ENCODE peak calls at places on chromosomes 13 and 19, in six cellular contexts. H is left cardiac atrium; I is foreskin keratinocyte; S is T-cell; A is stimulated activated effector memory CD8-positive, alpha-beta T cell treated with anti-CD3 and anti-CD28 coated beads, Interleukin-12 subunit alpha, Interleukin-12 subunit beta, amount 100 ng/mL, for 72 hours; T is body of pancreas. Z is an unnamed sample.

GRCh38 chr19:31109626-31110025 is 239.6 kb downstream of the TSHZ3 start:
- ATAC-seq in H (no peak), I (no peak), S (no peak), A (no peak), T (no peak), Z (no peak)

GRCh38 chr13:26495749-26496148 is 61.7 kb upstream of the WASF3 start:
- ATAC-seq in H (no peak), I (no peak), S (no peak), A (no peak), T (no peak), Z (no peak)

GRCh38 chr13:110326263-110326904 is 19.3 kb downstream of the COL4A2 start:
- ATAC-seq in H (peak), I (peak), S (no peak), A (no peak), T (peak), Z (no peak)

GRCh38 chr19:41564515-41565383 is 11.2 kb upstream of the CEACAM21 start:
- ATAC-seq in H (no peak), I (no peak), S (no peak), A (peak), T (no peak), Z (no peak)

GRCh38 chr13:98094678-98095266 is 48.1 kb upstream of the FARP1 start:
- ATAC-seq in H (no peak), I (no peak), S (no peak), A (no peak), T (no peak), Z (no peak)

GRCh38 chr13:46905249-46905648 is 8.4 kb upstream of the HTR2A start:
- ATAC-seq in H (no peak), I (no peak), S (no peak), A (no peak), T (no peak), Z (peak)

GRCh38 chr19:11267316-11268085 is 5.2 kb upstream of the DOCK6 start:
- ATAC-seq in H (no peak), I (no peak), S (no peak), A (no peak), T (no peak), Z (no peak)

GRCh38 chr19:39637891-39638290 is 17.8 kb upstream of the LGALS16 start:
- ATAC-seq in H (no peak), I (no peak), S (no peak), A (peak), T (no peak), Z (no peak)

GRCh38 chr19:39539165-39539518 is 819 bp downstream of the EID2 start:
- ATAC-seq in H (no peak), I (no peak), S (no peak), A (peak), T (no peak), Z (peak)

GRCh38 chr19:3263866-3264265 is 39.4 kb downstream of the CELF5 start:
- ATAC-seq in H (no peak), I (no peak), S (no peak), A (no peak), T (no peak), Z (no peak)

GRCh38 chr19:43575955-43576451 is 402 bp downstream of the PINLYP start:
- ATAC-seq in H (no peak), I (peak), S (no peak), A (no peak), T (no peak), Z (peak)

GRCh38 chr19:677201-677600 is 1.0 kb downstream of the FSTL3 start:
- ATAC-seq in H (peak), I (peak), S (no peak), A (no peak), T (peak), Z (peak)

GRCh38 chr19:29285878-29286277 is 72.9 kb upstream of the UQCRFS1 start:
- ATAC-seq in H (no peak), I (no peak), S (no peak), A (peak), T (no peak), Z (no peak)

GRCh38 chr13:20348018-20348417 is 115.9 kb upstream of the GJB6 start:
- ATAC-seq in H (no peak), I (no peak), S (no peak), A (no peak), T (no peak), Z (no peak)

GRCh38 chr19:17739121-17739875 is 12.0 kb upstream of the FCHO1 start:
- ATAC-seq in H (no peak), I (no peak), S (no peak), A (no peak), T (no peak), Z (no peak)

GRCh38 chr19:11420894-11421606 is 1.9 kb upstream of the RGL3 start:
- ATAC-seq in H (no peak), I (no peak), S (no peak), A (no peak), T (no peak), Z (no peak)

GRCh38 chr19:19098084-19098702 is 34.4 kb downstream of the SLC25A42 start:
- ATAC-seq in H (no peak), I (peak), S (no peak), A (no peak), T (no peak), Z (no peak)

GRCh38 chr19:58380037-58380735 is 644 bp downstream of the ZNF837 start:
- ATAC-seq in H (no peak), I (no peak), S (no peak), A (no peak), T (no peak), Z (peak)

GRCh38 chr13:95494082-95494681 is 58.3 kb upstream of the CLDN10 start:
- ATAC-seq in H (no peak), I (peak), S (no peak), A (no peak), T (peak), Z (peak)

GRCh38 chr19:43354305-43354627 is 780 bp downstream of the CD177 start:
- ATAC-seq in H (no peak), I (no peak), S (no peak), A (no peak), T (peak), Z (peak)

GRCh38 chr13:71661921-71662320 is 205.1 kb downstream of the DACH1 start:
- ATAC-seq in H (no peak), I (no peak), S (no peak), A (no peak), T (no peak), Z (no peak)

GRCh38 chr13:33659894-33660293 is 158.1 kb upstream of the RFC3 start:
- ATAC-seq in H (no peak), I (no peak), S (no peak), A (no peak), T (no peak), Z (no peak)

GRCh38 chr13:49820591-49821215 is 28.2 kb upstream of the KPNA3 start:
- ATAC-seq in H (no peak), I (no peak), S (no peak), A (no peak), T (no peak), Z (no peak)

GRCh38 chr13:30776661-30777060 is 41.3 kb downstream of the ALOX5AP start:
- ATAC-seq in H (no peak), I (no peak), S (no peak), A (no peak), T (no peak), Z (no peak)

GRCh38 chr19:34287676-34288140 is 33.4 kb downstream of the GARRE1 start:
- ATAC-seq in H (no peak), I (no peak), S (no peak), A (no peak), T (no peak), Z (no peak)

GRCh38 chr19:29945017-29945416 is 3.0 kb downstream of the URI1 start:
- ATAC-seq in H (no peak), I (no peak), S (no peak), A (peak), T (no peak), Z (no peak)

GRCh38 chr13:42277618-42278276 is 5.8 kb downstream of the AKAP11 start:
- ATAC-seq in H (peak), I (no peak), S (no peak), A (peak), T (no peak), Z (no peak)

GRCh38 chr13:31663880-31664585 is 75.3 kb upstream of the RXFP2 start:
- ATAC-seq in H (no peak), I (no peak), S (no peak), A (no peak), T (no peak), Z (no peak)

GRCh38 chr19:17340871-17341357 is 3.6 kb downstream of the GTPBP3 start:
- ATAC-seq in H (no peak), I (no peak), S (no peak), A (no peak), T (no peak), Z (no peak)

GRCh38 chr19:39052243-39052746 is 19.9 kb upstream of the FBXO27 start:
- ATAC-seq in H (no peak), I (peak), S (peak), A (peak), T (peak), Z (peak)

GRCh38 chr13:110474713-110475112 is 86.8 kb downstream of the RAB20 start:
- ATAC-seq in H (no peak), I (no peak), S (no peak), A (no peak), T (no peak), Z (no peak)

GRCh38 chr13:75705395-75705794 is 69.3 kb downstream of the LMO7 start:
- ATAC-seq in H (no peak), I (peak), S (peak), A (peak), T (peak), Z (peak)

GRCh38 chr19:5260381-5260967 is 80.1 kb downstream of the PTPRS start:
- ATAC-seq in H (no peak), I (no peak), S (no peak), A (no peak), T (no peak), Z (no peak)

GRCh38 chr13:32905864-32906180 is 110.4 kb upstream of the KL start:
- ATAC-seq in H (peak), I (no peak), S (no peak), A (no peak), T (no peak), Z (no peak)

GRCh38 chr19:35790981-35791813 is 15.8 kb downstream of the ARHGAP33 start:
- ATAC-seq in H (no peak), I (no peak), S (no peak), A (peak), T (peak), Z (peak)

Z was measured in SK-N-SH treated with all-trans-retinoic acid at 6 μM for 48 hours.